ENCODE peak calls at places on chromosomes 1 and 21, in nine cellular contexts. E is psoas muscle; V is heart left ventricle; S is epithelial cell of esophagus; U is fibroblast of villous mesenchyme; N is AG10803; H is esophagus squamous epithelium; T is CD8-positive, alpha-beta memory T cell; D is IMR-90. C is an unnamed sample.

GRCh38 chr1:31944205-31945089 is 6.3 kb upstream of the PTP4A2 start:
- DNase-seq in E (peak), T (peak), N (peak), S (peak), H (peak), D (peak), U (peak), V (peak), C (peak)

GRCh38 chr21:46188226-46189212 is 4.3 kb upstream of the SPATC1L start:
- DNase-seq in N (peak), D (peak), H (no peak), E (peak), S (peak), U (peak), V (peak), T (peak), C (no peak)

GRCh38 chr1:112105557-112105956 is 116.1 kb upstream of the KCND3 start:
- DNase-seq in S (no peak), V (no peak), N (no peak), D (no peak), T (no peak), U (no peak), E (no peak), H (no peak), C (no peak)

GRCh38 chr1:77386276-77386675 is 104.5 kb downstream of the AK5 start:
- DNase-seq in U (no peak), D (peak), T (no peak), S (no peak), E (no peak), H (no peak), V (no peak), N (no peak), C (no peak)

GRCh38 chr1:44677201-44677520 is 2.6 kb downstream of the ARMH1 start:
- DNase-seq in H (no peak), T (no peak), V (no peak), U (peak), S (peak), E (no peak), D (peak), N (peak), C (no peak)

GRCh38 chr21:44653656-44654575 is 543 bp downstream of the KRTAP12-4 start:
- DNase-seq in E (no peak), D (no peak), U (no peak), H (no peak), T (peak), V (no peak), N (no peak), S (no peak), C (peak)

GRCh38 chr1:5430136-5430535 is 562.1 kb downstream of the NPHP4 start:
- DNase-seq in U (no peak), S (no peak), V (no peak), H (no peak), N (no peak), D (no peak), E (no peak), T (no peak), C (no peak)

GRCh38 chr1:214449371-214449770 is 102.0 kb downstream of the PTPN14 start:
- DNase-seq in T (no peak), N (no peak), D (no peak), U (no peak), E (no peak), V (no peak), H (no peak), S (no peak), C (no peak)

GRCh38 chr1:33010946-33011731 is 25.5 kb downstream of the AK2 start:
- DNase-seq in T (no peak), N (peak), H (no peak), E (no peak), U (peak), V (peak), D (peak), S (no peak), C (no peak)

GRCh38 chr1:168391759-168392681 is 111.3 kb downstream of the TBX19 start:
- DNase-seq in E (no peak), S (peak), N (no peak), D (no peak), H (no peak), T (no peak), V (no peak), U (no peak), C (no peak)

GRCh38 chr21:36695671-36696389 is 3.1 kb upstream of the SIM2 start:
- DNase-seq in S (no peak), D (no peak), U (no peak), N (no peak), T (no peak), E (no peak), V (no peak), H (no peak), C (no peak)

GRCh38 chr1:185961664-185962063 is 227.5 kb downstream of the HMCN1 start:
- DNase-seq in D (peak), T (no peak), S (peak), H (no peak), N (peak), V (no peak), E (no peak), U (no peak), C (no peak)

GRCh38 chr1:231774719-231775322 is 148.2 kb downstream of the DISC1 start:
- DNase-seq in U (no peak), V (no peak), S (no peak), E (no peak), H (no peak), T (no peak), N (peak), D (no peak), C (no peak)

GRCh38 chr1:58331156-58331555 is 215.4 kb downstream of the OMA1 start:
- DNase-seq in N (peak), T (no peak), U (peak), S (no peak), D (no peak), V (no peak), E (no peak), H (no peak), C (no peak)

GRCh38 chr1:155128469-155128754 is 736 bp downstream of the EFNA1 start:
- DNase-seq in H (no peak), S (no peak), D (no peak), V (no peak), T (no peak), E (no peak), U (no peak), N (no peak), C (no peak)
- H3K4me3 ChIP-seq in H (peak), S (peak), D (no peak), V (peak), T (peak), E (peak), U (no peak), N (no peak), C (peak)

DNA sequence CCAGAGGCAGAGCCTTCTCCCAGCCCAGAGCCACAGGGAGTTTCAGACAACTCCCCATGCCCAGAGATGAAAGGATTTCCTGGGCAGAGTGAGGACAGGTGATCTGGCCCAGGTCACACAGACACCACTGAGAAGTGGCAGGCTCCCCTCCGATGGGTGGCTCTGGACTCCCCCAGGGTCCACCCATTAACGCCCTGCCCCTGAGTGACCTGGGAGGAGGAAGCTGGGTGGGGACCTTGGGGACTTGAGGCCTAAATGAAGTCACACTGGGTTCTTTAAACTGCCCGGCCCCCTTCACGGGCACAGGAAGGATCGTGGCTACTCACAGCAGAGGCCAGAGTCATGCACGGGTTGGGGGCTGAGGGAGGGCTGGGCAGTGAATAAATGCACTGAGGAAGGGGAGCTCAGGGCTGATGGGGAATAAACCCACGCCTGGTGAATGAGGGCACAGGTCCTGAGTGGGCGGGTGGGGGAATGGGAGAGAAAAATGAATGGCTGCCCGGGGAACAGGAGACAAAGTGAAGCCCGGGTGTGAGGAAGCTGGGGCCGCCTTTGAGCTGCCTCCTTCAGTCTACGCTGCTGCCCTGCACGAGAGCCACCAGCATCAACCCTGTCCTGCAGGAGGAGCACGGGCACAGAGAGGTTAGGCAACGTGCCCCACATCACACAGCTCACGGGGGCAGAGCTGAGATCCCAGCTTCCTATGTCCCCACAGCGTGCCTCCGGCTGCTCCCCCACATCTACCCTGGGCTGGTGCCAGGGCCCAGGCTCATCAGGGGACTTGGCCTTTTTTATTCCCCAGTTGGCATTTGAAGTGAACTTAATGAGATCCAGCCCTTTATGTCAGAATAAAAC is 404.3 kb downstream of the MATN1 start:
- DNase-seq in U (no peak), V (no peak), S (no peak), T (no peak), D (no peak), N (no peak), E (no peak), H (no peak), C (no peak)
- H3K4me3 ChIP-seq in U (no peak), V (no peak), S (no peak), T (no peak), D (no peak), N (no peak), E (no peak), H (no peak), C (no peak)

GRCh38 chr1:16938351-16939321 is 16.9 kb downstream of the CROCC start:
- DNase-seq in H (no peak), T (no peak), S (no peak), V (no peak), U (no peak), E (no peak), D (no peak), N (no peak), C (no peak)
- H3K4me3 ChIP-seq in H (no peak), T (no peak), S (no peak), V (no peak), U (peak), E (no peak), D (no peak), N (no peak), C (no peak)

DNA sequence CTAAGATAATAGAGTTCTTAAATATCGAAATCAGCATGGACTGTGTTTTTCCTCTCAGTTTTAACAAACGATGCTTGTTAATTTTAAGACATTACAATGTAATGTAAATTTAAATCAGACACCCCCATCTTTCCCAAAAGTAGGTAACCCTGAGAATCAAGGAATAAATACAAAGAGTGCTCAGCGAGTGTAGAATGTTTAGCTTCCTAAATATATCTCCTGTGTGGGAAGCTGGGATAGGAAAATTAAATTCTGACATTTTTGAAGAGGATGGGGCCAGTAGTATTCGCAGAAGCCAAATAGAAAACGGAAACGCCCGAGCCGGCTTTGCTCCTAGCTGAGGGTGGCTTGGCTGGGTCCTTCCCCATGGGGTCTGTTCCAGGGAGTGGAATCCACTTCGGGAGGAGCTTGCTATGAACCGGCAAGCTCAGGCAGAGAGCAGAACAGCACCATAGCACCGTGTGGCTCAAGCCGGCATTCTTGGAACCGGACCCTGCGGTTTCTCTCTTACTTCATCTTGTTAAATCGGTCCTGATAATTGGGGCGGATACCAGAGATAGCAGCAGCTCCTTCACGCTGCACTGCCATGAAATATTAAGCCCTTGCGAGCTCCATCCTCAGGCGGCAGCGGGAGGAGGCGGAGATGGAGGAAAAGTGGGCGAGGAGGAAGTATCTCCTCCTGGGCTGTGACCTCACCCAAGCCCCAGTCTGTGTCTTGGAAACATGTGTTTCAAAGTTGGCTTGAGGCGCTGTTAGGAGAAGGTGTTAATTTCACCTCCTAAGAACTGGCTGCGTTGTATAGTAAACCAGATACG is 24.9 kb downstream of the MAP3K7CL start:
- DNase-seq in E (peak), V (peak), N (peak), T (no peak), U (peak), H (no peak), D (peak), S (peak), C (no peak)
- H3K4me3 ChIP-seq in E (peak), V (peak), N (peak), T (no peak), U (peak), H (no peak), D (peak), S (no peak), C (no peak)

DNA sequence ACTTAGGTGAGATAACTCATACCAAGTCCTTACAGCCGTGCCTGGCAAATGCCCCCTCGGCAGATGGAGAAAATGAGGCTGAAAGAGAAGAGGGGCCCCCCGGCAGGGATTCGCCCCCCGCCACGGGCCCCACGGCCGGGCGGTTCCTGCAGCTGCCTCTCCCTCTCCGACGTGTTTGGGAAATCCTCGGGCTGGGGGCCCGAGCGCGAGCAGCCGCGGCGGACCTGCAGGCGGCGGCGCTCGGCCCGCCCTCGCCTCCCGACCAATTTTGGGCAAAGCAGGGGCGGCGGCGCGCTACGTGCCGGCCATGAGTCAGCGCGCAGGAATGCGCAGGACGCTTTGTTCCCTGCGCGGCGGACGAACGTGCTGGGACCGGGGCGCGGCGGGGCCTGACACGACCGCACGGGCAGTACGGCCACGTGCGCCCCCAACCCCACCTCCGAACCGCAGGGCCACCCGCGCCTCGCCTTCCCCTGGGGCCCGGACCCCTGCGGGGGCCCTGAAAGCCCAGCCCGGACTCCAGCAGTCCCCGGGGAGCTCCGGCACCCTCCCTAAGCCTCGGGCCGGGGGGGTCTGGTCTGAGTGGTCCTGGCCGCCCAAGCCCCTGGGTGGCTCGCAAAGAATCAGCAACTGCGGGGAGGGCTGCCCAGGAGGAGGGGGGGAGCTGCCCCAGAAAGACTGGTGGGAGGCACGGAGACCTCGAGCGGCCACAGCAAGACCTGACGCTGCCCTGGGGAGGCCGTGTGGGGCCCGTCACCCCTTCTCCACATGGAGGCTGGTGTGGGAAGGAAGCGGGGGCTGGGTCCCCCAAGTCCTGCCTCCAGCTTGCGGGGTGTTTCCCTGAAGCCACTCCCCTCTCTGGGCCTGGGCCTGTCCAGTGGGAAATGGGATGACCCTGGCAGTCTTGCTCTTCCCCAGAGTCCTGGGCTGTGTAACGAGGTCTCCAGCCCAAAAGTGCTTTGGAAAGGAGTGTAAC is 11.9 kb upstream of the EDN2 start:
- DNase-seq in H (no peak), V (peak), E (peak), D (peak), N (peak), T (no peak), U (peak), S (peak), C (no peak)
- H3K4me3 ChIP-seq in H (peak), V (peak), E (peak), D (peak), N (peak), T (no peak), U (peak), S (no peak), C (no peak)